ENCODE peak calls at places on chromosomes 11 and 22, in nine cellular contexts. X is NCI-H187 treated with DMSO at 0.1 percent for 48 hours; M is activated CD8-positive, alpha-beta memory T cell treated with anti-CD3 and anti-CD28 coated beads, Interleukin-2, amount 50 U/mL, for 4 hours; H is T-helper 2 cell; K is ELF-1; U is GM23248; V is ureter; Z is substantia nigra; P is AG09319. C is an unnamed sample.

GRCh38 chr11:1907955-1908354 is 11.5 kb upstream of the TNNT3 start:
- DNase-seq in K (no peak), M (no peak), V (no peak), X (no peak), U (no peak), Z (no peak), P (no peak), H (no peak), C (no peak)

GRCh38 chr11:88790179-88790578 is 275.6 kb downstream of the GRM5 start:
- DNase-seq in K (no peak), M (no peak), Z (no peak), P (no peak), U (no peak), X (no peak), H (no peak), V (no peak), C (no peak)

GRCh38 chr11:63802637-63803414 is 10.4 kb upstream of the SPINDOC start:
- DNase-seq in Z (no peak), X (peak), P (peak), K (peak), U (peak), M (no peak), V (no peak), H (no peak), C (no peak)

GRCh38 chr11:31813961-31814868 is 3.1 kb upstream of the PAX6 start:
- DNase-seq in V (no peak), M (no peak), P (no peak), H (no peak), X (no peak), U (no peak), K (no peak), Z (no peak), C (peak)

GRCh38 chr11:3836903-3837302 is 3.9 kb downstream of the RHOG start:
- DNase-seq in K (no peak), U (no peak), H (peak), P (no peak), V (no peak), X (no peak), M (peak), Z (no peak), C (no peak)

GRCh38 chr22:39520874-39521857 is 804 bp downstream of the ATF4 start:
- DNase-seq in M (peak), X (no peak), V (peak), H (peak), P (peak), U (peak), K (peak), Z (peak), C (peak)

GRCh38 chr11:70306586-70307033 is 36.1 kb downstream of the PPFIA1 start:
- DNase-seq in X (no peak), K (no peak), H (no peak), V (no peak), M (no peak), U (no peak), P (no peak), Z (no peak), C (no peak)

GRCh38 chr22:19737846-19738663 is 14.7 kb downstream of the GP1BB start:
- DNase-seq in K (no peak), X (no peak), V (no peak), P (no peak), Z (no peak), H (no peak), U (no peak), M (no peak), C (no peak)

GRCh38 chr22:33853200-33854097 is 66.8 kb downstream of the LARGE1 start:
- DNase-seq in K (peak), V (peak), P (peak), X (no peak), U (peak), M (no peak), H (peak), Z (peak), C (peak)

GRCh38 chr11:2583605-2583958 is 116.2 kb downstream of the KCNQ1OT1 start:
- DNase-seq in M (no peak), X (no peak), U (no peak), H (no peak), P (no peak), V (peak), Z (no peak), K (no peak), C (no peak)

GRCh38 chr22:37601540-37602442 is 6.8 kb upstream of the GGA1 start:
- DNase-seq in H (no peak), V (no peak), U (peak), M (no peak), Z (no peak), X (no peak), P (no peak), K (peak), C (no peak)

GRCh38 chr22:46843691-46844297 is 81.3 kb downstream of the TBC1D22A start:
- DNase-seq in M (no peak), P (no peak), H (no peak), K (no peak), Z (no peak), V (no peak), X (no peak), U (peak), C (no peak)

GRCh38 chr22:36862251-36863242 is 1.7 kb downstream of the NCF4 start:
- DNase-seq in P (no peak), X (no peak), U (no peak), K (no peak), M (no peak), Z (peak), H (no peak), V (no peak), C (peak)

GRCh38 chr22:46931881-46932280 is 169.4 kb downstream of the TBC1D22A start:
- DNase-seq in U (no peak), V (no peak), X (no peak), Z (no peak), M (no peak), P (no peak), H (no peak), K (no peak), C (no peak)

GRCh38 chr22:31960767-31961166 is 16.4 kb downstream of the YWHAH start:
- DNase-seq in H (no peak), P (no peak), V (no peak), U (no peak), X (no peak), M (no peak), Z (no peak), K (no peak), C (no peak)

C was measured in GM13977.